ENCODE peak calls at places on chromosomes 7 and 10, in seven cellular contexts. T is GM23248; M is astrocyte; C is colonic mucosa; B is CD8-positive, alpha-beta memory T cell; J is dorsolateral prefrontal cortex; G is PC-9. L is an unnamed sample. For H3K27me3, the result is how much of the 10 kb centered on the place peaks cover.

GRCh38 chr10:120513307-120513706 is 56.3 kb downstream of the PLPP4 start:
- DNase-seq in T (no peak), M (no peak), C (no peak), B (no peak), J (no peak), G (no peak), L (no peak)

GRCh38 chr10:133318494-133319127 is 9.9 kb downstream of the ZNF511 start:
- DNase-seq in T (peak), M (no peak), C (peak), B (peak), J (no peak), G (no peak), L (peak)

GRCh38 chr7:5528071-5528814 is 104.6 kb upstream of the TNRC18 start:
- DNase-seq in T (peak), M (no peak), C (peak), B (peak), J (no peak), G (peak), L (peak)

GRCh38 chr10:27153855-27154198 is 357 bp downstream of the YME1L1 start:
- DNase-seq in T (peak), M (peak), C (no peak), B (no peak), J (peak), G (no peak), L (no peak)

GRCh38 chr7:142800103-142800502 is 29.3 kb downstream of the PRSS2 start:
- DNase-seq in T (no peak), M (no peak), C (no peak), B (peak), J (no peak), G (no peak), L (no peak)

GRCh38 chr7:30594055-30594539 is 581 bp upstream of the GARS1 start:
- DNase-seq in T (peak), M (no peak), C (peak), B (no peak), J (peak), G (no peak), L (no peak)

GRCh38 chr10:62819521-62819920 is 3.4 kb upstream of the EGR2 start:
- DNase-seq in T (peak), M (peak), C (no peak), B (no peak), J (no peak), G (no peak), L (peak)

GRCh38 chr10:130509881-130510689 is 373.9 kb downstream of the GLRX3 start:
- DNase-seq in T (no peak), M (no peak), C (no peak), B (no peak), J (no peak), G (no peak), L (no peak)

GRCh38 chr10:20897146-20897834 is at the start of gene NEBL:
- DNase-seq in T (no peak), M (no peak), C (no peak), B (no peak), J (no peak), G (no peak), L (no peak)

GRCh38 chr10:70930251-70931000 is 42.1 kb upstream of the PCBD1 start:
- DNase-seq in T (no peak), M (no peak), C (no peak), B (no peak), J (no peak), G (no peak), L (no peak)

GRCh38 chr10:70928140-70928539 is 39.8 kb upstream of the PCBD1 start:
- DNase-seq in T (peak), M (peak), C (no peak), B (no peak), J (no peak), G (no peak), L (no peak)

GRCh38 chr10:70925377-70926214 is 37.2 kb upstream of the PCBD1 start:
- DNase-seq in T (peak), M (no peak), C (peak), B (peak), J (peak), G (no peak), L (no peak)

GRCh38 chr10:70926215-70927000 is 38.0 kb upstream of the PCBD1 start:
- DNase-seq in T (no peak), M (no peak), C (no peak), B (no peak), J (no peak), G (no peak), L (no peak)

GRCh38 chr10:70927221-70927943 is 39.0 kb upstream of the PCBD1 start:
- DNase-seq in T (peak), M (peak), C (no peak), B (no peak), J (no peak), G (no peak), L (no peak)
- H3K27me3 ChIP-seq in T (under half), M (under half), C (under half), B (under half), J (under half), G (under half), L (under half)

GRCh38 chr10:117535045-117535751 is 7.3 kb upstream of the EMX2 start:
- DNase-seq in T (peak), M (no peak), C (no peak), B (no peak), J (no peak), G (no peak), L (no peak)
- H3K27me3 ChIP-seq in T (under half), M (half or more), C (half or more), B (under half), J (half or more), G (under half), L (half or more)

GRCh38 chr10:86368987-86369386 is 2.4 kb upstream of the GRID1 start:
- DNase-seq in T (no peak), M (no peak), C (no peak), B (no peak), J (no peak), G (no peak), L (no peak)
- H3K27me3 ChIP-seq in T (under half), M (half or more), C (under half), B (under half), J (under half), G (under half), L (under half)

GRCh38 chr7:463362-464176 is 56.1 kb downstream of the PDGFA start:
- DNase-seq in T (no peak), M (no peak), C (no peak), B (no peak), J (no peak), G (no peak), L (no peak)
- H3K27me3 ChIP-seq in T (under half), M (under half), C (under half), B (under half), J (under half), G (half or more), L (under half)

DNA sequence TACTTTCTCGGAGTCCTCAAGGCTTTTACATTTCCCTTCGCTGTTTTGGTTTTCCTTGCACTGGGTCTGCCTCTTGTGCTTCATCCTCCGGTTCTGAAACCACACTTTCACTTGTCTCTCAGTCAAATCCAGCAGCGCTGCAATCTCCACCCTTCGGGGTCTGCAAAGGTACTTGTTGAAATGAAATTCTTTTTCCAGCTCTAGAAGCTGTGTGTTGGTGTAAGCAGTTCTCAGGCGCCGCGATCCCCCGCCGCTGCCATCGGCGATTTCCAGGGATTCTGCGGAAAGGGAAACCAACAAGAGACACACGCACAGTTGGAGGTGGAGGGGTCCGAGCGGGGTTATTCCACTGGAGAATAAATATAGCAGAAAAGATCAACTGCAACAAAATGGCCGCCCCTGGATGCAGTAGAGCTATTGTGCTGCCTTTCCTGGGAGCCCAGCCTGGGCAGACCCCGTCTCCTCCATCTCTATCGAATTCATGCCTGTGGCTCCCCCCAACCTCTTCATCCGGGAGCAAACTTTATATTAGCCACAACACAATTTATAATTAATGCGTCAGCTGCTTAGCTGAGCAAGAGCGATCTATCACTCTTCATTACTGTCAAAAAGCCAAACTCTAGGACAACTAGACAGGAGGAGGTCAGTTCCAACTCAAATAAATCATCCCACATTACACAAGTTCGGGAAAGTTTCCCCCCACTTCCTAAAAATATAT is 1.1 kb downstream of the HOXA2 start:
- DNase-seq in T (no peak), M (peak), C (peak), B (no peak), J (no peak), G (no peak), L (peak)
- H3K27me3 ChIP-seq in T (under half), M (half or more), C (under half), B (under half), J (half or more), G (under half), L (under half)

L was measured in mammary epithelial cell.